ENCODE peak calls at places on chromosome 3, in eight cellular contexts. One of them, this sample, is unnamed.

GRCh38 chr3:159988617-159989251 is at the start of gene IL12A:
- DNase-seq in osteoblast: peak; percentile 92
- DNase-seq in GM23248: peak; percentile 80
- DNase-seq in IMR-90: peak; percentile 71
- DNase-seq in PC-3: peak; percentile 88
- DNase-seq in fibroblast of lung: peak; percentile 62
- DNase-seq in OCI-LY7: no peak
- DNase-seq in endothelial cell of umbilical vein: peak; percentile 75
- DNase-seq in this sample: peak; percentile 94

GRCh38 chr3:115120597-115120996 is 26.5 kb downstream of the ZBTB20 start:
- DNase-seq in osteoblast: no peak
- DNase-seq in GM23248: no peak
- DNase-seq in IMR-90: no peak
- DNase-seq in PC-3: no peak
- DNase-seq in fibroblast of lung: no peak
- DNase-seq in OCI-LY7: no peak
- DNase-seq in endothelial cell of umbilical vein: no peak
- DNase-seq in this sample: no peak

GRCh38 chr3:13371100-13372075 is 48.7 kb downstream of the NUP210 start:
- DNase-seq in osteoblast: peak; percentile 80
- DNase-seq in GM23248: no peak
- DNase-seq in IMR-90: no peak
- DNase-seq in PC-3: no peak
- DNase-seq in fibroblast of lung: peak; percentile 25
- DNase-seq in OCI-LY7: no peak
- DNase-seq in endothelial cell of umbilical vein: no peak
- DNase-seq in this sample: no peak

GRCh38 chr3:87867001-87867400 is 191.8 kb downstream of the CGGBP1 start:
- DNase-seq in osteoblast: no peak
- DNase-seq in GM23248: peak; percentile 67
- DNase-seq in IMR-90: no peak
- DNase-seq in PC-3: no peak
- DNase-seq in fibroblast of lung: peak; percentile 5
- DNase-seq in OCI-LY7: no peak
- DNase-seq in endothelial cell of umbilical vein: peak; percentile 64
- DNase-seq in this sample: no peak

GRCh38 chr3:169112153-169112892 is 551.2 kb downstream of the MECOM start:
- DNase-seq in osteoblast: peak; percentile 66
- DNase-seq in GM23248: peak; percentile 67
- DNase-seq in IMR-90: peak; percentile 93
- DNase-seq in PC-3: peak; percentile 89
- DNase-seq in fibroblast of lung: peak; percentile 97
- DNase-seq in OCI-LY7: no peak
- DNase-seq in endothelial cell of umbilical vein: peak; percentile 86
- DNase-seq in this sample: no peak

GRCh38 chr3:128703561-128703960 is 22.4 kb upstream of the RAB7A start:
- DNase-seq in osteoblast: no peak
- DNase-seq in GM23248: no peak
- DNase-seq in IMR-90: no peak
- DNase-seq in PC-3: no peak
- DNase-seq in fibroblast of lung: no peak
- DNase-seq in OCI-LY7: no peak
- DNase-seq in endothelial cell of umbilical vein: no peak
- DNase-seq in this sample: no peak

GRCh38 chr3:71784914-71785593 is at the start of gene PROK2:
- DNase-seq in osteoblast: peak; percentile 79
- DNase-seq in GM23248: peak; percentile 49
- DNase-seq in IMR-90: no peak
- DNase-seq in PC-3: no peak
- DNase-seq in fibroblast of lung: no peak
- DNase-seq in OCI-LY7: no peak
- DNase-seq in endothelial cell of umbilical vein: no peak
- DNase-seq in this sample: no peak

GRCh38 chr3:128584412-128585020 is 66.1 kb downstream of the RPN1 start:
- DNase-seq in osteoblast: peak; percentile 94
- DNase-seq in GM23248: peak; percentile 93
- DNase-seq in IMR-90: peak; percentile 56
- DNase-seq in PC-3: peak; percentile 85
- DNase-seq in fibroblast of lung: peak; percentile 69
- DNase-seq in OCI-LY7: peak; percentile 38
- DNase-seq in endothelial cell of umbilical vein: peak; percentile 83
- DNase-seq in this sample: peak; percentile 88

GRCh38 chr3:190169243-190169642 is 48.5 kb upstream of the P3H2 start:
- DNase-seq in osteoblast: no peak
- DNase-seq in GM23248: peak; percentile 18
- DNase-seq in IMR-90: peak; percentile 37
- DNase-seq in PC-3: no peak
- DNase-seq in fibroblast of lung: no peak
- DNase-seq in OCI-LY7: no peak
- DNase-seq in endothelial cell of umbilical vein: no peak
- DNase-seq in this sample: peak; percentile 39

GRCh38 chr3:55406666-55407425 is 80.3 kb downstream of the WNT5A start:
- DNase-seq in osteoblast: peak; percentile 43
- DNase-seq in GM23248: peak; percentile 72
- DNase-seq in IMR-90: peak; percentile 63
- DNase-seq in PC-3: peak; percentile 75
- DNase-seq in fibroblast of lung: peak; percentile 63
- DNase-seq in OCI-LY7: no peak
- DNase-seq in endothelial cell of umbilical vein: no peak
- DNase-seq in this sample: no peak

GRCh38 chr3:157274644-157275137 is 114.7 kb upstream of the CCNL1 start:
- DNase-seq in osteoblast: peak; percentile 39
- DNase-seq in GM23248: peak; percentile 44
- DNase-seq in IMR-90: no peak
- DNase-seq in PC-3: peak; percentile 83
- DNase-seq in fibroblast of lung: no peak
- DNase-seq in OCI-LY7: no peak
- DNase-seq in endothelial cell of umbilical vein: no peak
- DNase-seq in this sample: no peak

GRCh38 chr3:111923821-111924220 is 55.0 kb upstream of the ABHD10 start:
- DNase-seq in osteoblast: no peak
- DNase-seq in GM23248: peak; percentile 28
- DNase-seq in IMR-90: no peak
- DNase-seq in PC-3: peak; percentile 35
- DNase-seq in fibroblast of lung: no peak
- DNase-seq in OCI-LY7: no peak
- DNase-seq in endothelial cell of umbilical vein: no peak
- DNase-seq in this sample: no peak

GRCh38 chr3:132055872-132056271 is 21.1 kb upstream of the CPNE4 start:
- DNase-seq in osteoblast: no peak
- DNase-seq in GM23248: no peak
- DNase-seq in IMR-90: no peak
- DNase-seq in PC-3: no peak
- DNase-seq in fibroblast of lung: no peak
- DNase-seq in OCI-LY7: no peak
- DNase-seq in endothelial cell of umbilical vein: no peak
- DNase-seq in this sample: no peak

GRCh38 chr3:52494446-52494845 is 692 bp upstream of the STAB1 start:
- DNase-seq in osteoblast: no peak
- DNase-seq in GM23248: no peak
- DNase-seq in IMR-90: no peak
- DNase-seq in PC-3: no peak
- DNase-seq in fibroblast of lung: no peak
- DNase-seq in OCI-LY7: no peak
- DNase-seq in endothelial cell of umbilical vein: no peak
- DNase-seq in this sample: no peak

GRCh38 chr3:125318497-125318847 is 56.7 kb downstream of the ZNF148 start:
- DNase-seq in osteoblast: no peak
- DNase-seq in GM23248: no peak
- DNase-seq in IMR-90: no peak
- DNase-seq in PC-3: no peak
- DNase-seq in fibroblast of lung: no peak
- DNase-seq in OCI-LY7: no peak
- DNase-seq in endothelial cell of umbilical vein: no peak
- DNase-seq in this sample: no peak

GRCh38 chr3:14158370-14158769 is 20.0 kb downstream of the XPC start:
- DNase-seq in osteoblast: no peak
- DNase-seq in GM23248: no peak
- DNase-seq in IMR-90: no peak
- DNase-seq in PC-3: no peak
- DNase-seq in fibroblast of lung: no peak
- DNase-seq in OCI-LY7: no peak
- DNase-seq in endothelial cell of umbilical vein: no peak
- DNase-seq in this sample: no peak

GRCh38 chr3:37546876-37547275 is 314.8 kb upstream of the CTDSPL start:
- DNase-seq in osteoblast: peak; percentile 90
- DNase-seq in GM23248: peak; percentile 79
- DNase-seq in IMR-90: peak; percentile 19
- DNase-seq in PC-3: peak; percentile 37
- DNase-seq in fibroblast of lung: peak; percentile 22
- DNase-seq in OCI-LY7: peak; percentile 3
- DNase-seq in endothelial cell of umbilical vein: no peak
- DNase-seq in this sample: peak; percentile 66

GRCh38 chr3:23232016-23232415 is 28.9 kb downstream of the UBE2E2 start:
- DNase-seq in osteoblast: no peak
- DNase-seq in GM23248: peak; percentile 8
- DNase-seq in IMR-90: no peak
- DNase-seq in PC-3: no peak
- DNase-seq in fibroblast of lung: peak; percentile 28
- DNase-seq in OCI-LY7: no peak
- DNase-seq in endothelial cell of umbilical vein: no peak
- DNase-seq in this sample: no peak

GRCh38 chr3:146469206-146470017 is at the start of gene PLSCR2:
- DNase-seq in osteoblast: peak; percentile 89
- DNase-seq in GM23248: peak; percentile 30
- DNase-seq in IMR-90: no peak
- DNase-seq in PC-3: peak; percentile 69
- DNase-seq in fibroblast of lung: peak; percentile 38
- DNase-seq in OCI-LY7: peak; percentile 87
- DNase-seq in endothelial cell of umbilical vein: peak; percentile 26
- DNase-seq in this sample: peak; percentile 80

GRCh38 chr3:79297242-79297641 is 470.6 kb downstream of the ROBO1 start:
- DNase-seq in osteoblast: peak; percentile 89
- DNase-seq in GM23248: peak; percentile 90
- DNase-seq in IMR-90: peak; percentile 97
- DNase-seq in PC-3: peak; percentile 78
- DNase-seq in fibroblast of lung: peak; percentile 95
- DNase-seq in OCI-LY7: no peak
- DNase-seq in endothelial cell of umbilical vein: peak; percentile 31
- DNase-seq in this sample: no peak

GRCh38 chr3:115913069-115913686 is 289.9 kb downstream of the GAP43 start:
- DNase-seq in osteoblast: peak; percentile 71
- DNase-seq in GM23248: peak; percentile 37
- DNase-seq in IMR-90: peak; percentile 28
- DNase-seq in PC-3: peak; percentile 50
- DNase-seq in fibroblast of lung: no peak
- DNase-seq in OCI-LY7: no peak
- DNase-seq in endothelial cell of umbilical vein: no peak
- DNase-seq in this sample: no peak

GRCh38 chr3:182108351-182108750 is 396.6 kb downstream of the SOX2 start:
- DNase-seq in osteoblast: no peak
- DNase-seq in GM23248: no peak
- DNase-seq in IMR-90: no peak
- DNase-seq in PC-3: no peak
- DNase-seq in fibroblast of lung: no peak
- DNase-seq in OCI-LY7: no peak
- DNase-seq in endothelial cell of umbilical vein: no peak
- DNase-seq in this sample: no peak

GRCh38 chr3:182105875-182106274 is 394.1 kb downstream of the SOX2 start:
- DNase-seq in osteoblast: no peak
- DNase-seq in GM23248: no peak
- DNase-seq in IMR-90: no peak
- DNase-seq in PC-3: peak; percentile 14
- DNase-seq in fibroblast of lung: peak; percentile 45
- DNase-seq in OCI-LY7: no peak
- DNase-seq in endothelial cell of umbilical vein: no peak
- DNase-seq in this sample: no peak

GRCh38 chr3:182104811-182105316 is 393.1 kb downstream of the SOX2 start:
- DNase-seq in osteoblast: no peak
- DNase-seq in GM23248: no peak
- DNase-seq in IMR-90: no peak
- DNase-seq in PC-3: no peak
- DNase-seq in fibroblast of lung: no peak
- DNase-seq in OCI-LY7: no peak
- DNase-seq in endothelial cell of umbilical vein: no peak
- DNase-seq in this sample: no peak
- H2AFZ ChIP-seq in osteoblast: no peak overlapping the region
- H2AFZ ChIP-seq in GM23248: no peak overlapping the region
- H2AFZ ChIP-seq in IMR-90: no peak overlapping the region
- H2AFZ ChIP-seq in PC-3: no peak overlapping the region
- H2AFZ ChIP-seq in fibroblast of lung: no peak overlapping the region
- H2AFZ ChIP-seq in OCI-LY7: peak overlapping the region; percentile 26
- H2AFZ ChIP-seq in endothelial cell of umbilical vein: no peak overlapping the region
- H2AFZ ChIP-seq in this sample: no peak overlapping the region

GRCh38 chr3:34107669-34108068 is 309.2 kb downstream of the PDCD6IP start:
- DNase-seq in osteoblast: no peak
- DNase-seq in GM23248: no peak
- DNase-seq in IMR-90: no peak
- DNase-seq in PC-3: no peak
- DNase-seq in fibroblast of lung: no peak
- DNase-seq in OCI-LY7: peak; percentile 46
- DNase-seq in endothelial cell of umbilical vein: no peak
- DNase-seq in this sample: peak; percentile 65
- H3K4me3 ChIP-seq in osteoblast: no peak overlapping the region
- H3K4me3 ChIP-seq in GM23248: no peak overlapping the region
- H3K4me3 ChIP-seq in IMR-90: no peak overlapping the region
- H3K4me3 ChIP-seq in PC-3: no peak overlapping the region
- H3K4me3 ChIP-seq in fibroblast of lung: no peak overlapping the region
- H3K4me3 ChIP-seq in OCI-LY7: peak overlapping the region; percentile 6
- H3K4me3 ChIP-seq in endothelial cell of umbilical vein: no peak overlapping the region
- H3K4me3 ChIP-seq in this sample: peak overlapping the region; percentile 16

GRCh38 chr3:67297715-67298475 is 299.8 kb downstream of the KBTBD8 start:
- DNase-seq in osteoblast: no peak
- DNase-seq in GM23248: no peak
- DNase-seq in IMR-90: no peak
- DNase-seq in PC-3: no peak
- DNase-seq in fibroblast of lung: no peak
- DNase-seq in OCI-LY7: no peak
- DNase-seq in endothelial cell of umbilical vein: no peak
- DNase-seq in this sample: no peak
- H2AFZ ChIP-seq in osteoblast: no peak overlapping the region
- H2AFZ ChIP-seq in GM23248: no peak overlapping the region
- H2AFZ ChIP-seq in IMR-90: no peak overlapping the region
- H2AFZ ChIP-seq in PC-3: no peak overlapping the region
- H2AFZ ChIP-seq in fibroblast of lung: no peak overlapping the region
- H2AFZ ChIP-seq in OCI-LY7: no peak overlapping the region
- H2AFZ ChIP-seq in endothelial cell of umbilical vein: no peak overlapping the region
- H2AFZ ChIP-seq in this sample: no peak overlapping the region

GRCh38 chr3:134314588-134315285 is 59.5 kb downstream of the AMOTL2 start:
- DNase-seq in osteoblast: peak; percentile 80
- DNase-seq in GM23248: peak; percentile 49
- DNase-seq in IMR-90: no peak
- DNase-seq in PC-3: no peak
- DNase-seq in fibroblast of lung: no peak
- DNase-seq in OCI-LY7: no peak
- DNase-seq in endothelial cell of umbilical vein: no peak
- DNase-seq in this sample: no peak

GRCh38 chr3:134311693-134312071 is 61.0 kb upstream of the RYK start:
- DNase-seq in osteoblast: no peak
- DNase-seq in GM23248: no peak
- DNase-seq in IMR-90: no peak
- DNase-seq in PC-3: no peak
- DNase-seq in fibroblast of lung: peak; percentile 65
- DNase-seq in OCI-LY7: no peak
- DNase-seq in endothelial cell of umbilical vein: no peak
- DNase-seq in this sample: no peak

GRCh38 chr3:134313839-134314587 is 60.2 kb downstream of the AMOTL2 start:
- DNase-seq in osteoblast: peak; percentile 92
- DNase-seq in GM23248: peak; percentile 54
- DNase-seq in IMR-90: no peak
- DNase-seq in PC-3: peak; percentile 58
- DNase-seq in fibroblast of lung: peak; percentile 57
- DNase-seq in OCI-LY7: no peak
- DNase-seq in endothelial cell of umbilical vein: peak; percentile 24
- DNase-seq in this sample: no peak

GRCh38 chr3:134312072-134312872 is 61.6 kb upstream of the RYK start:
- DNase-seq in osteoblast: peak; percentile 82
- DNase-seq in GM23248: peak; percentile 47
- DNase-seq in IMR-90: no peak
- DNase-seq in PC-3: peak; percentile 27
- DNase-seq in fibroblast of lung: peak; percentile 89
- DNase-seq in OCI-LY7: no peak
- DNase-seq in endothelial cell of umbilical vein: no peak
- DNase-seq in this sample: no peak

GRCh38 chr3:134312873-134313838 is 61.1 kb downstream of the AMOTL2 start:
- DNase-seq in osteoblast: peak; percentile 93
- DNase-seq in GM23248: peak; percentile 84
- DNase-seq in IMR-90: peak; percentile 76
- DNase-seq in PC-3: peak; percentile 71
- DNase-seq in fibroblast of lung: peak; percentile 84
- DNase-seq in OCI-LY7: no peak
- DNase-seq in endothelial cell of umbilical vein: peak; percentile 71
- DNase-seq in this sample: no peak
- H3K4me3 ChIP-seq in osteoblast: peak overlapping the region; percentile 69
- H3K4me3 ChIP-seq in GM23248: peak overlapping the region; percentile 75
- H3K4me3 ChIP-seq in IMR-90: peak overlapping the region; percentile 59
- H3K4me3 ChIP-seq in PC-3: peak overlapping the region; percentile 81
- H3K4me3 ChIP-seq in fibroblast of lung: peak overlapping the region; percentile 69
- H3K4me3 ChIP-seq in OCI-LY7: no peak overlapping the region
- H3K4me3 ChIP-seq in endothelial cell of umbilical vein: peak overlapping the region; percentile 53
- H3K4me3 ChIP-seq in this sample: no peak overlapping the region

This sample was measured in Karpas-422.